ENCODE peak calls at places on chromosome 1, in seven cellular contexts. One of them, this sample, is unnamed.

GRCh38 chr1:61141288-61142044 is 59.1 kb downstream of the NFIA start:
- DNase-seq in activated CD8-positive, alpha-beta memory T cell treated with anti-CD3 and anti-CD28 coated beads for 4 hours: no peak
- DNase-seq in HTR-8/SVneo: peak
- DNase-seq in stimulated activated CD8-positive, alpha-beta memory T cell treated with anti-CD3 and anti-CD28 coated beads, Interleukin-12 subunit alpha, Interleukin-12 subunit beta, amount 100 ng/mL, for 4 hours: no peak
- DNase-seq in GM20000: no peak
- DNase-seq in fibroblast of the conjunctiva: peak
- DNase-seq in activated CD4-positive, alpha-beta T cell treated with anti-CD3 and anti-CD28 coated beads, Interleukin-2, amount 50 U/mL, for 48 hours: no peak
- DNase-seq in this sample: peak

GRCh38 chr1:198711837-198712236 is 73.0 kb downstream of the PTPRC start:
- DNase-seq in activated CD8-positive, alpha-beta memory T cell treated with anti-CD3 and anti-CD28 coated beads for 4 hours: no peak
- DNase-seq in HTR-8/SVneo: no peak
- DNase-seq in stimulated activated CD8-positive, alpha-beta memory T cell treated with anti-CD3 and anti-CD28 coated beads, Interleukin-12 subunit alpha, Interleukin-12 subunit beta, amount 100 ng/mL, for 4 hours: no peak
- DNase-seq in GM20000: no peak
- DNase-seq in fibroblast of the conjunctiva: no peak
- DNase-seq in activated CD4-positive, alpha-beta T cell treated with anti-CD3 and anti-CD28 coated beads, Interleukin-2, amount 50 U/mL, for 48 hours: no peak
- DNase-seq in this sample: no peak

GRCh38 chr1:208158640-208159541 is 85.3 kb downstream of the PLXNA2 start:
- DNase-seq in activated CD8-positive, alpha-beta memory T cell treated with anti-CD3 and anti-CD28 coated beads for 4 hours: no peak
- DNase-seq in HTR-8/SVneo: no peak
- DNase-seq in stimulated activated CD8-positive, alpha-beta memory T cell treated with anti-CD3 and anti-CD28 coated beads, Interleukin-12 subunit alpha, Interleukin-12 subunit beta, amount 100 ng/mL, for 4 hours: no peak
- DNase-seq in GM20000: no peak
- DNase-seq in fibroblast of the conjunctiva: no peak
- DNase-seq in activated CD4-positive, alpha-beta T cell treated with anti-CD3 and anti-CD28 coated beads, Interleukin-2, amount 50 U/mL, for 48 hours: no peak
- DNase-seq in this sample: no peak

GRCh38 chr1:9466780-9467755 is 72.2 kb upstream of the SLC25A33 start:
- DNase-seq in activated CD8-positive, alpha-beta memory T cell treated with anti-CD3 and anti-CD28 coated beads for 4 hours: no peak
- DNase-seq in HTR-8/SVneo: no peak
- DNase-seq in stimulated activated CD8-positive, alpha-beta memory T cell treated with anti-CD3 and anti-CD28 coated beads, Interleukin-12 subunit alpha, Interleukin-12 subunit beta, amount 100 ng/mL, for 4 hours: no peak
- DNase-seq in GM20000: no peak
- DNase-seq in fibroblast of the conjunctiva: peak
- DNase-seq in activated CD4-positive, alpha-beta T cell treated with anti-CD3 and anti-CD28 coated beads, Interleukin-2, amount 50 U/mL, for 48 hours: no peak
- DNase-seq in this sample: no peak

GRCh38 chr1:41666991-41667631 is 182.6 kb upstream of the EDN2 start:
- DNase-seq in activated CD8-positive, alpha-beta memory T cell treated with anti-CD3 and anti-CD28 coated beads for 4 hours: peak
- DNase-seq in HTR-8/SVneo: no peak
- DNase-seq in stimulated activated CD8-positive, alpha-beta memory T cell treated with anti-CD3 and anti-CD28 coated beads, Interleukin-12 subunit alpha, Interleukin-12 subunit beta, amount 100 ng/mL, for 4 hours: peak
- DNase-seq in GM20000: peak
- DNase-seq in fibroblast of the conjunctiva: no peak
- DNase-seq in activated CD4-positive, alpha-beta T cell treated with anti-CD3 and anti-CD28 coated beads, Interleukin-2, amount 50 U/mL, for 48 hours: peak
- DNase-seq in this sample: no peak

GRCh38 chr1:56525463-56526155 is 53.8 kb downstream of the PLPP3 start:
- DNase-seq in activated CD8-positive, alpha-beta memory T cell treated with anti-CD3 and anti-CD28 coated beads for 4 hours: no peak
- DNase-seq in HTR-8/SVneo: no peak
- DNase-seq in stimulated activated CD8-positive, alpha-beta memory T cell treated with anti-CD3 and anti-CD28 coated beads, Interleukin-12 subunit alpha, Interleukin-12 subunit beta, amount 100 ng/mL, for 4 hours: no peak
- DNase-seq in GM20000: peak
- DNase-seq in fibroblast of the conjunctiva: no peak
- DNase-seq in activated CD4-positive, alpha-beta T cell treated with anti-CD3 and anti-CD28 coated beads, Interleukin-2, amount 50 U/mL, for 48 hours: no peak
- DNase-seq in this sample: no peak

GRCh38 chr1:193476748-193477147 is 290.3 kb upstream of the B3GALT2 start:
- DNase-seq in activated CD8-positive, alpha-beta memory T cell treated with anti-CD3 and anti-CD28 coated beads for 4 hours: no peak
- DNase-seq in HTR-8/SVneo: no peak
- DNase-seq in stimulated activated CD8-positive, alpha-beta memory T cell treated with anti-CD3 and anti-CD28 coated beads, Interleukin-12 subunit alpha, Interleukin-12 subunit beta, amount 100 ng/mL, for 4 hours: no peak
- DNase-seq in GM20000: no peak
- DNase-seq in fibroblast of the conjunctiva: no peak
- DNase-seq in activated CD4-positive, alpha-beta T cell treated with anti-CD3 and anti-CD28 coated beads, Interleukin-2, amount 50 U/mL, for 48 hours: no peak
- DNase-seq in this sample: no peak

GRCh38 chr1:66335859-66336640 is 197.9 kb upstream of the SGIP1 start:
- DNase-seq in activated CD8-positive, alpha-beta memory T cell treated with anti-CD3 and anti-CD28 coated beads for 4 hours: peak
- DNase-seq in HTR-8/SVneo: no peak
- DNase-seq in stimulated activated CD8-positive, alpha-beta memory T cell treated with anti-CD3 and anti-CD28 coated beads, Interleukin-12 subunit alpha, Interleukin-12 subunit beta, amount 100 ng/mL, for 4 hours: peak
- DNase-seq in GM20000: peak
- DNase-seq in fibroblast of the conjunctiva: no peak
- DNase-seq in activated CD4-positive, alpha-beta T cell treated with anti-CD3 and anti-CD28 coated beads, Interleukin-2, amount 50 U/mL, for 48 hours: peak
- DNase-seq in this sample: no peak

GRCh38 chr1:186925881-186926676 is 97.3 kb downstream of the PLA2G4A start:
- DNase-seq in activated CD8-positive, alpha-beta memory T cell treated with anti-CD3 and anti-CD28 coated beads for 4 hours: no peak
- DNase-seq in HTR-8/SVneo: no peak
- DNase-seq in stimulated activated CD8-positive, alpha-beta memory T cell treated with anti-CD3 and anti-CD28 coated beads, Interleukin-12 subunit alpha, Interleukin-12 subunit beta, amount 100 ng/mL, for 4 hours: no peak
- DNase-seq in GM20000: no peak
- DNase-seq in fibroblast of the conjunctiva: peak
- DNase-seq in activated CD4-positive, alpha-beta T cell treated with anti-CD3 and anti-CD28 coated beads, Interleukin-2, amount 50 U/mL, for 48 hours: no peak
- DNase-seq in this sample: peak

GRCh38 chr1:187070076-187070475 is 241.3 kb downstream of the PLA2G4A start:
- DNase-seq in activated CD8-positive, alpha-beta memory T cell treated with anti-CD3 and anti-CD28 coated beads for 4 hours: no peak
- DNase-seq in HTR-8/SVneo: no peak
- DNase-seq in stimulated activated CD8-positive, alpha-beta memory T cell treated with anti-CD3 and anti-CD28 coated beads, Interleukin-12 subunit alpha, Interleukin-12 subunit beta, amount 100 ng/mL, for 4 hours: no peak
- DNase-seq in GM20000: no peak
- DNase-seq in fibroblast of the conjunctiva: no peak
- DNase-seq in activated CD4-positive, alpha-beta T cell treated with anti-CD3 and anti-CD28 coated beads, Interleukin-2, amount 50 U/mL, for 48 hours: no peak
- DNase-seq in this sample: no peak

This sample was measured in AG09309.